ENCODE peak calls at places on chromosome 13, in seven cellular contexts. C is upper lobe of right lung; R is spleen; B is cardiac muscle cell; D is breast epithelium; N is endodermal cell; G is effector memory CD4-positive, alpha-beta T cell. S is an unnamed sample.
A peak's percentile ranks its signal among the peaks of the same experiment; 100 is the strongest.

GRCh38 chr13:27293051-27293691 is 22.5 kb downstream of the RASL11A start:
- DNase-seq in C (no peak), N (no peak), B (no peak), G (no peak), R (no peak), D (no peak), S (no peak)

GRCh38 chr13:95573226-95573625 is 20.7 kb downstream of the CLDN10 start:
- DNase-seq in G (no peak), B (no peak), N (no peak), D (no peak), C (no peak), R (no peak), S (no peak)

GRCh38 chr13:80040219-80040976 is 300.5 kb downstream of the SPRY2 start:
- DNase-seq in R (no peak), B (no peak), G (no peak), N (no peak), C (no peak), D (no peak), S (no peak)

GRCh38 chr13:92656103-92656502 is 570.5 kb upstream of the GPC6 start:
- DNase-seq in R (no peak), B (no peak), C (no peak), G (no peak), D (no peak), N (no peak), S (no peak)

GRCh38 chr13:77349365-77349764 is 22.5 kb upstream of the MYCBP2 start:
- DNase-seq in D (no peak), C (no peak), B (no peak), R (no peak), G (no peak), N (no peak), S (no peak)

GRCh38 chr13:24280722-24281121 is 28.7 kb upstream of the C1QTNF9 start:
- DNase-seq in B (no peak), D (no peak), G (no peak), C (peak; percentile 81), N (peak; percentile 28), R (no peak), S (no peak)

GRCh38 chr13:21638319-21639282 is 32.3 kb upstream of the FGF9 start:
- DNase-seq in G (no peak), D (no peak), N (peak; percentile 64), B (peak; percentile 37), C (no peak), R (no peak), S (peak; percentile 25)

GRCh38 chr13:35771898-35772297 is 295.4 kb upstream of the MAB21L1 start:
- DNase-seq in N (no peak), D (no peak), C (no peak), G (no peak), B (no peak), R (no peak), S (no peak)

GRCh38 chr13:75813323-75813722 is 177.2 kb downstream of the LMO7 start:
- DNase-seq in N (no peak), D (no peak), R (no peak), G (no peak), B (no peak), C (no peak), S (no peak)

GRCh38 chr13:40974460-40975407 is 44.4 kb downstream of the ELF1 start:
- DNase-seq in D (no peak), G (no peak), R (no peak), B (peak; percentile 65), C (no peak), N (peak; percentile 64), S (peak; percentile 55)

GRCh38 chr13:21733475-21734311 is 62.8 kb downstream of the FGF9 start:
- DNase-seq in D (no peak), R (no peak), C (no peak), B (no peak), G (no peak), N (peak; percentile 61), S (no peak)

GRCh38 chr13:75760182-75760981 is 124.3 kb downstream of the LMO7 start:
- DNase-seq in D (no peak), N (no peak), C (no peak), G (no peak), R (no peak), B (peak; percentile 40), S (no peak)

GRCh38 chr13:99339736-99340392 is 32.7 kb upstream of the GPR183 start:
- DNase-seq in B (no peak), C (no peak), R (no peak), D (peak; percentile 46), G (peak; percentile 46), N (no peak), S (peak; percentile 18)

GRCh38 chr13:79282976-79283375 is 123.1 kb downstream of the RBM26 start:
- DNase-seq in C (no peak), N (no peak), G (no peak), D (no peak), B (no peak), R (no peak), S (no peak)

GRCh38 chr13:80924596-80924995 is 583.7 kb upstream of the SPRY2 start:
- DNase-seq in G (no peak), C (no peak), N (no peak), D (no peak), R (no peak), B (no peak), S (no peak)

GRCh38 chr13:38888309-38888708 is 102.3 kb downstream of the STOML3 start:
- DNase-seq in B (no peak), C (no peak), G (no peak), R (no peak), N (peak; percentile 59), D (no peak), S (no peak)

GRCh38 chr13:65638572-65639168 is 1591.5 kb downstream of the PCDH9 start:
- DNase-seq in B (peak; percentile 55), G (no peak), C (no peak), D (no peak), N (peak; percentile 53), R (no peak), S (no peak)

GRCh38 chr13:39038569-39038898 is 278 bp downstream of the NHLRC3 start:
- DNase-seq in R (no peak), C (no peak), N (no peak), D (no peak), G (peak; percentile 18), B (no peak), S (no peak)

GRCh38 chr13:26372747-26373146 is 118.8 kb downstream of the CDK8 start:
- DNase-seq in G (no peak), D (no peak), N (no peak), C (no peak), B (no peak), R (no peak), S (peak; percentile 57)

GRCh38 chr13:72062566-72062965 is 195.6 kb upstream of the DACH1 start:
- DNase-seq in R (no peak), D (no peak), C (no peak), B (no peak), G (no peak), N (peak; percentile 85), S (no peak)

GRCh38 chr13:97456047-97456446 is 22.1 kb downstream of the RAP2A start:
- DNase-seq in G (no peak), R (no peak), C (no peak), B (no peak), N (no peak), D (no peak), S (no peak)

GRCh38 chr13:98535501-98536357 is 41.2 kb downstream of the STK24 start:
- DNase-seq in R (no peak), C (no peak), D (no peak), G (no peak), B (no peak), N (no peak), S (no peak)

GRCh38 chr13:112072531-112073244 is 5.7 kb downstream of the SOX1 start:
- DNase-seq in G (no peak), B (peak; percentile 35), D (no peak), C (no peak), R (no peak), N (peak; percentile 91), S (no peak)

GRCh38 chr13:75251188-75251587 is 230.8 kb downstream of the TBC1D4 start:
- DNase-seq in G (no peak), D (no peak), R (no peak), N (no peak), C (no peak), B (no peak), S (no peak)

GRCh38 chr13:26965976-26966375 is 205.4 kb upstream of the GPR12 start:
- DNase-seq in N (no peak), B (no peak), R (no peak), C (no peak), G (no peak), D (no peak), S (no peak)

GRCh38 chr13:43470610-43471009 is 316.2 kb downstream of the ENOX1 start:
- DNase-seq in G (no peak), N (no peak), D (no peak), R (no peak), C (no peak), B (no peak), S (no peak)

GRCh38 chr13:42384265-42384664 is 112.3 kb downstream of the AKAP11 start:
- DNase-seq in G (no peak), R (no peak), B (no peak), D (no peak), C (no peak), N (no peak), S (no peak)

GRCh38 chr13:46388308-46388707 is 1.3 kb upstream of the RUBCNL start:
- DNase-seq in C (no peak), D (no peak), N (no peak), B (no peak), G (no peak), R (no peak), S (no peak)
- H3K27ac ChIP-seq in C (no peak overlapping the region), D (peak overlapping the region; percentile 78), N (no peak overlapping the region), B (no peak overlapping the region), G (no peak overlapping the region), R (peak overlapping the region; percentile 78), S (no peak overlapping the region)

GRCh38 chr13:108409735-108410134 is 140.2 kb downstream of the TNFSF13B start:
- DNase-seq in D (no peak), N (no peak), G (no peak), B (no peak), C (no peak), R (no peak), S (no peak)
- H3K4me3 ChIP-seq in D (no peak overlapping the region), N (no peak overlapping the region), G (no peak overlapping the region), B (no peak overlapping the region), C (no peak overlapping the region), R (no peak overlapping the region), S (no peak overlapping the region)

GRCh38 chr13:30376426-30377311 is 45.6 kb upstream of the UBE2L5 start:
- DNase-seq in D (no peak), G (peak; percentile 55), C (no peak), B (peak; percentile 92), N (no peak), R (peak; percentile 91), S (peak; percentile 86)
- H3K27ac ChIP-seq in D (no peak overlapping the region), G (peak overlapping the region; percentile 67), C (peak overlapping the region; percentile 69), B (peak overlapping the region; percentile 59), N (no peak overlapping the region), R (peak overlapping the region; percentile 78), S (peak overlapping the region; percentile 93)

DNA sequence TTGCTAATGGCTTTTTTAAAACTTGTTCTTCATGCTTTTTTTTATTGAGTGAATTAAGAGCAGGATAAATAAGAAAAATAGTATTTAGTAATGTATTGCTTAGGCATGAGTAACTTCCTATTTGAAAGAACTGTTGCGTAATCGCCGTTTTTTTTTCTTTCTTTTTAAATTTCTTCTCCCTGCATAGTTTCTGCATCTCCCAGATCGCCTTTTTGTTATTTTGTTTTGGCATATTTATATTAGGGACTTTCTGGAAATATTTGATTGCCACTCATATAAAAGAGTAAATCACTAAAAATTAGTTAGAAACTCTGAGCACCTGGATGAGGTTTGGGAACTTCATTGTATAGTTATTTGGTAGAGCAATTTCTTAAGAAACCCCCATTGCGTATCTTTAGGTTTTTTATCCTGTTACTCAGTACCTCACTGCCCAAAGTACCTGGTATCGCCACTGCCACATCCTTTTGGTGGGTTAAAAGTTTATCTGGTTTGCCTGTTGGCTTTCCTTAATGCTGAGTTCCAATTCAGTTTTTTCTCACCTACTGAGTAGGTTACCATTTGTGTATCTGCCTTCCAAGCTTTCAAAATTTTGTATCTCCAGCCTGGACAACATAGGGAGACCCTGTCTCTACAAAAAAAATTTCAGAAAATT is 36.2 kb upstream of the LPAR6 start:
- DNase-seq in G (no peak), R (no peak), B (no peak), C (no peak), N (no peak), D (no peak), S (no peak)
- H3K4me3 ChIP-seq in G (peak overlapping the region; percentile 34), R (no peak overlapping the region), B (no peak overlapping the region), C (peak overlapping the region; percentile 18), N (no peak overlapping the region), D (no peak overlapping the region), S (no peak overlapping the region)

S was measured in DND-41.